ENCODE peak calls at places on chromosomes 13 and 19, in four cellular contexts. W is SK-N-SH, U is H1, B is K562. J is an unnamed sample.

GRCh38 chr19:36950335-36951119 is 34.4 kb downstream of the ZNF568 start:
- DNase-seq in W (no peak), U (no peak), B (no peak), J (no peak)

GRCh38 chr19:19488041-19488874 is 27.1 kb downstream of the TSSK6 start:
- DNase-seq in U (no peak), W (peak), B (peak), J (no peak)

GRCh38 chr13:57353831-57354230 is 186.8 kb downstream of the PRR20E start:
- DNase-seq in U (no peak), W (no peak), B (no peak), J (no peak)

GRCh38 chr13:76329004-76329403 is 557.2 kb downstream of the KCTD12 start:
- DNase-seq in U (no peak), W (no peak), B (no peak), J (no peak)

GRCh38 chr19:8079988-8080387 is 27.4 kb downstream of the CCL25 start:
- DNase-seq in W (no peak), U (no peak), B (no peak), J (no peak)

GRCh38 chr19:29687897-29688728 is 22.9 kb downstream of the PLEKHF1 start:
- DNase-seq in W (no peak), B (no peak), U (no peak), J (no peak)

GRCh38 chr13:113623491-113624234 is 34.3 kb downstream of the ATP4B start:
- DNase-seq in W (no peak), U (no peak), B (no peak), J (no peak)

GRCh38 chr19:13961826-13962737 is 9.8 kb downstream of the DCAF15 start:
- DNase-seq in W (peak), B (peak), U (no peak), J (no peak)

GRCh38 chr13:100646030-100646673 is 28.4 kb downstream of the TMTC4 start:
- DNase-seq in W (peak), U (no peak), B (peak), J (peak)

GRCh38 chr19:10424011-10424637 is 3.8 kb downstream of the PDE4A start:
- DNase-seq in U (no peak), B (peak), W (peak), J (peak)

GRCh38 chr13:101492251-101492910 is 39.9 kb downstream of the ITGBL1 start:
- DNase-seq in B (no peak), W (no peak), U (no peak), J (no peak)

GRCh38 chr19:48754950-48755645 is at the start of gene FGF21:
- DNase-seq in B (no peak), U (no peak), W (no peak), J (no peak)

GRCh38 chr19:32041681-32042292 is 303.6 kb upstream of the ZNF507 start:
- DNase-seq in U (no peak), W (peak), B (peak), J (peak)

GRCh38 chr13:28685114-28685513 is 26.2 kb downstream of the POMP start:
- DNase-seq in W (no peak), U (no peak), B (no peak), J (no peak)

GRCh38 chr13:49421391-49421790 is 22.5 kb downstream of the CAB39L start:
- DNase-seq in B (peak), W (no peak), U (no peak), J (no peak)

GRCh38 chr13:107192289-107192688 is 624.4 kb upstream of the ARGLU1 start:
- DNase-seq in B (no peak), U (peak), W (no peak), J (no peak)

GRCh38 chr13:23740002-23740401 is 149.2 kb downstream of the MIPEP start:
- DNase-seq in W (no peak), U (no peak), B (no peak), J (no peak)

GRCh38 chr13:40439928-40440327 is 226.5 kb downstream of the FOXO1 start:
- DNase-seq in B (no peak), U (no peak), W (no peak), J (no peak)

GRCh38 chr19:10416380-10417257 is 3.7 kb upstream of the PDE4A start:
- DNase-seq in B (peak), U (peak), W (peak), J (peak)

GRCh38 chr13:62320129-62320724 is 904.6 kb upstream of the PCDH20 start:
- DNase-seq in U (no peak), W (peak), B (no peak), J (peak)

GRCh38 chr13:30766957-30767603 is 31.7 kb downstream of the ALOX5AP start:
- DNase-seq in B (no peak), U (no peak), W (no peak), J (no peak)

GRCh38 chr19:3970313-3970807 is 539 bp downstream of the DAPK3 start:
- DNase-seq in W (no peak), B (no peak), U (no peak), J (no peak)

GRCh38 chr13:98327326-98328314 is 150.6 kb upstream of the RNF113B start:
- DNase-seq in W (no peak), B (no peak), U (peak), J (no peak)

GRCh38 chr19:56116606-56117005 is 4.5 kb downstream of the ZNF787 start:
- DNase-seq in W (no peak), U (no peak), B (no peak), J (no peak)

GRCh38 chr19:32364040-32364439 is 18.6 kb downstream of the ZNF507 start:
- DNase-seq in B (no peak), W (no peak), U (no peak), J (no peak)

GRCh38 chr19:531753-532571 is at the start of gene CDC34:
- DNase-seq in B (peak), U (no peak), W (peak), J (no peak)

GRCh38 chr13:27405521-27406134 is 18.8 kb upstream of the GTF3A start:
- DNase-seq in W (no peak), U (no peak), B (no peak), J (no peak)

GRCh38 chr13:27403727-27404385 is 20.6 kb upstream of the GTF3A start:
- DNase-seq in U (no peak), B (no peak), W (no peak), J (no peak)

GRCh38 chr13:27401210-27401609 is 23.2 kb upstream of the GTF3A start:
- DNase-seq in W (no peak), U (no peak), B (no peak), J (no peak)

GRCh38 chr13:27404680-27405079 is 19.7 kb upstream of the GTF3A start:
- DNase-seq in U (no peak), B (no peak), W (no peak), J (no peak)

DNA sequence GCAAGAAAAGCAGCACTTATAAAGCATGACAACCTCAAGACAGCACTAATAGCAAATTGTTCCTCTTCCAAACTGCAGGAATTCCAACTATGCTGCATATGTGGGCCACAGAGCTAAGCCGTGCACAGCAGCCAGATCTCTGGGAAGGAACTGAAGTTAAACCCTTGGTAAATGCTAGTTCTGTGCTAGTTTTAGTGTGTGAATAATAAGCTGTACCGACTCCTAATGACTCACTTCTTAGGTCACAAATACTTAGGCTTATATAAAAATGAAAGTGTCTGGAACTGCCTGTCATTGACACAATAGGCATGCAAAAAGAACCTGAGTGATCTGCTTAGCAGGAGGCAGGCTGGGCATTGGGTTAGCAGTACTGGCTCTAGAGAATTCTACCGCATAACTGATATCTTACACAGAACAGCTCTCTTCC is 21.2 kb upstream of the GTF3A start:
- DNase-seq in U (no peak), W (no peak), B (no peak), J (no peak)
- TF ChIP-seq JUND in U (no peak), W (no peak), B (no peak), J (no peak)

GRCh38 chr19:33438016-33438671 is 64.6 kb downstream of the CEBPG start:
- DNase-seq in B (no peak), U (no peak), W (peak), J (no peak)
- TF ChIP-seq JUND in B (no peak), U (no peak), W (no peak), J (no peak)

GRCh38 chr19:39951686-39952085 is 17.3 kb upstream of the FCGBP start:
- DNase-seq in U (no peak), B (no peak), W (no peak), J (no peak)
- TF ChIP-seq JUND in U (no peak), B (no peak), W (peak), J (no peak)

DNA sequence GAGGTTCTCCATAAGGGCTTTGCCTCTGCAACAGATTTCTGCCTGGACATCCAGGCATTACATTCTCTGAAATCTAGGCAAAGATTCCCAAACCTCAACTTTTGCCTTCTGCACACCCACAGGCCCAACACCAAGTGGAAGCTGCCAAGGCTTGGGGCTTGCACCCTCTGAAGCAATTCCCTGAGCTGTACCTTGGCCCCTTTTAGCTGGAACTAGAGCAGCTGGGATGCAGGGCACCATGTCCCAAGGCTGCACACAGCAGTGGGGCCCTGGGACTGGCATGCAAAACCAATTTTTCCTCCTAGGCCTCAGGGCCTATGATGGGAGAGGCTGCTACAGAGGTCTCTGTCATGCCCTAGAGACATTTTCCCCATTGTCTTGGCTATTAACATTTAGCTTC is 943.2 kb downstream of the PCDH17 start:
- DNase-seq in W (no peak), B (no peak), U (no peak), J (no peak)
- TF ChIP-seq JUND in W (no peak), B (no peak), U (no peak), J (no peak)

GRCh38 chr13:44810067-44810840 is 179.0 kb downstream of the NUFIP1 start:
- DNase-seq in B (no peak), W (peak), U (no peak), J (peak)
- TF ChIP-seq JUND in B (no peak), W (no peak), U (no peak), J (no peak)

GRCh38 chr19:16076154-16076957 is at the start of gene TPM4:
- DNase-seq in W (peak), B (peak), U (peak), J (no peak)

GRCh38 chr19:16078759-16079707 is 2.7 kb downstream of the TPM4 start:
- DNase-seq in U (no peak), W (peak), B (peak), J (no peak)

GRCh38 chr19:16078311-16078758 is 2.0 kb downstream of the TPM4 start:
- DNase-seq in B (no peak), W (no peak), U (no peak), J (no peak)

GRCh38 chr19:16075430-16076153 is 703 bp upstream of the TPM4 start:
- DNase-seq in U (no peak), B (no peak), W (no peak), J (no peak)

DNA sequence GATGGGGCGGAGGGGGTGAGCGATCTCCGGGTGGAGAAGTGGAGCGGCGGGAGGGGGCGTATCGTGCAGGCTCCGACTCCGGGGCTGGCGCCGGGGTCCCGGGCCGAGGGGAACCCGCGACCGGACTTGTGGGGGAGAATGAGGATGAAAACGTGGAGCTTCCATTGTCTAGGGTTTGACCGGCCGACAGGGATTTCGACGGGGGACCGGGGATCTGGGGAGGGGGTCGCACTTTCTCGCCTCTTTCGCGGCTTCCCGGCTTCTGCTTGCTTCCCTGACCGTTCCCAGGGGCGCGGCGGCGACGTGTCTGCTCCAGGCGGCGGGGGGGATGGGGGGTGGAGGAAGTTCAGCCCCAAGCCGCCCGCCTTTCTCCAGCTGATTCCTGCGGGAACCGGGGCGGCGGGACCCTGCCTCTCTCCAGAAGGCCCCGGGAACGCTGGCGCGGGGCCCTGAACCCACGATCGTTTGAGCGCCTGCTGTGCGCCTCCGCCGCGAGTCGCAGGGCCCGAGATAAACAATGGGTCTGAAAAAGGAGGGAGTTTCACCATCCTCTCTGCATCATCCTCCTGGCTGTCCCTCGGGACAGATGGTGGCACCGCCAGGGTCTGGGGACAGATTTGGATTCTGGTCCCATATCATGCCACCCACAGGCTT is 790 bp downstream of the TPM4 start:
- DNase-seq in U (no peak), W (peak), B (peak), J (no peak)
- TF ChIP-seq JUND in U (no peak), W (no peak), B (no peak), J (no peak)

GRCh38 chr13:96141032-96141431 is 51.1 kb downstream of the HS6ST3 start:
- DNase-seq in W (no peak), B (no peak), U (no peak), J (no peak)
- TF ChIP-seq JUND in W (no peak), B (no peak), U (no peak), J (no peak)

J was measured in T47D.